ENCODE peak calls at places on chromosome 5, in four cellular contexts. One of them, this sample, is unnamed.

GRCh38 chr5:131104169-131104775 is 60.8 kb downstream of the HINT1 start:
- DNase-seq in Calu3: no peak
- DNase-seq in G401: no peak
- DNase-seq in GM13977: no peak
- DNase-seq in this sample: no peak

GRCh38 chr5:127844631-127845030 is 141.4 kb downstream of the CCDC192 start:
- DNase-seq in Calu3: no peak
- DNase-seq in G401: peak; percentile 99
- DNase-seq in GM13977: no peak
- DNase-seq in this sample: peak; percentile 54

GRCh38 chr5:17316973-17317459 is 99.6 kb downstream of the BASP1 start:
- DNase-seq in Calu3: no peak
- DNase-seq in G401: no peak
- DNase-seq in GM13977: peak; percentile 37
- DNase-seq in this sample: no peak

GRCh38 chr5:59007460-59008063 is 424.7 kb downstream of the RAB3C start:
- DNase-seq in Calu3: no peak
- DNase-seq in G401: peak; percentile 60
- DNase-seq in GM13977: peak; percentile 23
- DNase-seq in this sample: no peak

GRCh38 chr5:41598011-41598410 is 87.6 kb upstream of the PLCXD3 start:
- DNase-seq in Calu3: no peak
- DNase-seq in G401: no peak
- DNase-seq in GM13977: no peak
- DNase-seq in this sample: no peak

GRCh38 chr5:39266442-39266841 is 47.1 kb upstream of the FYB1 start:
- DNase-seq in Calu3: no peak
- DNase-seq in G401: no peak
- DNase-seq in GM13977: no peak
- DNase-seq in this sample: no peak

GRCh38 chr5:154465169-154465568 is 12.9 kb downstream of the HAND1 start:
- DNase-seq in Calu3: peak; percentile 33
- DNase-seq in G401: no peak
- DNase-seq in GM13977: no peak
- DNase-seq in this sample: no peak

GRCh38 chr5:51384281-51384840 is 1.1 kb downstream of the ISL1 start:
- DNase-seq in Calu3: no peak
- DNase-seq in G401: no peak
- DNase-seq in GM13977: no peak
- DNase-seq in this sample: no peak

GRCh38 chr5:109885205-109885604 is 195.5 kb downstream of the MAN2A1 start:
- DNase-seq in Calu3: no peak
- DNase-seq in G401: no peak
- DNase-seq in GM13977: no peak
- DNase-seq in this sample: no peak

GRCh38 chr5:150464554-150465012 is 15.0 kb upstream of the RPS14 start:
- DNase-seq in Calu3: no peak
- DNase-seq in G401: no peak
- DNase-seq in GM13977: no peak
- DNase-seq in this sample: no peak

GRCh38 chr5:108143581-108143980 is 238.3 kb downstream of the FBXL17 start:
- DNase-seq in Calu3: no peak
- DNase-seq in G401: no peak
- DNase-seq in GM13977: no peak
- DNase-seq in this sample: no peak

GRCh38 chr5:178074266-178074952 is 38.9 kb upstream of the N4BP3 start:
- DNase-seq in Calu3: peak; percentile 51
- DNase-seq in G401: peak; percentile 65
- DNase-seq in GM13977: peak; percentile 53
- DNase-seq in this sample: no peak

GRCh38 chr5:32538031-32538547 is 47.3 kb upstream of the SUB1 start:
- DNase-seq in Calu3: no peak
- DNase-seq in G401: no peak
- DNase-seq in GM13977: peak; percentile 53
- DNase-seq in this sample: no peak

GRCh38 chr5:75140277-75140676 is 87.9 kb upstream of the GCNT4 start:
- DNase-seq in Calu3: no peak
- DNase-seq in G401: no peak
- DNase-seq in GM13977: no peak
- DNase-seq in this sample: no peak

GRCh38 chr5:1524799-1525623 is 1.3 kb upstream of the LPCAT1 start:
- DNase-seq in Calu3: no peak
- DNase-seq in G401: no peak
- DNase-seq in GM13977: no peak
- DNase-seq in this sample: peak; percentile 18

GRCh38 chr5:180154821-180155220 is 54.2 kb downstream of the RASGEF1C start:
- DNase-seq in Calu3: no peak
- DNase-seq in G401: peak; percentile 87
- DNase-seq in GM13977: no peak
- DNase-seq in this sample: peak; percentile 9

GRCh38 chr5:17365756-17366155 is 132.3 kb upstream of the TAF11L2 start:
- DNase-seq in Calu3: no peak
- DNase-seq in G401: peak; percentile 86
- DNase-seq in GM13977: no peak
- DNase-seq in this sample: no peak

GRCh38 chr5:171520300-171521170 is 101.1 kb downstream of the FGF18 start:
- DNase-seq in Calu3: peak; percentile 41
- DNase-seq in G401: no peak
- DNase-seq in GM13977: no peak
- DNase-seq in this sample: no peak

GRCh38 chr5:1505506-1506241 is 18.1 kb downstream of the LPCAT1 start:
- DNase-seq in Calu3: no peak
- DNase-seq in G401: no peak
- DNase-seq in GM13977: no peak
- DNase-seq in this sample: no peak

GRCh38 chr5:657570-657969 is 35.6 kb downstream of the TPPP start:
- DNase-seq in Calu3: peak; percentile 22
- DNase-seq in G401: no peak
- DNase-seq in GM13977: no peak
- DNase-seq in this sample: no peak

GRCh38 chr5:146704949-146705665 is 173.4 kb downstream of the PPP2R2B start:
- DNase-seq in Calu3: no peak
- DNase-seq in G401: no peak
- DNase-seq in GM13977: no peak
- DNase-seq in this sample: no peak

GRCh38 chr5:109161914-109162683 is 247.7 kb downstream of the PJA2 start:
- DNase-seq in Calu3: no peak
- DNase-seq in G401: no peak
- DNase-seq in GM13977: no peak
- DNase-seq in this sample: no peak

GRCh38 chr5:112192886-112193285 is 226.2 kb downstream of the EPB41L4A start:
- DNase-seq in Calu3: no peak
- DNase-seq in G401: no peak
- DNase-seq in GM13977: no peak
- DNase-seq in this sample: no peak

GRCh38 chr5:57450991-57451876 is 31.4 kb downstream of the ACTBL2 start:
- DNase-seq in Calu3: no peak
- DNase-seq in G401: no peak
- DNase-seq in GM13977: no peak
- DNase-seq in this sample: no peak